ENCODE peak calls at places on chromosome 2, in five cellular contexts. Q is IMR-90; L is GM13977; J is CD8-positive, alpha-beta T cell; W is vagina. V is an unnamed sample.

GRCh38 chr2:127049927-127050802 is 56.8 kb downstream of the BIN1 start:
- DNase-seq in W (no peak), L (peak), Q (peak), J (peak), V (peak)

GRCh38 chr2:223306371-223306770 is 254.4 kb downstream of the KCNE4 start:
- DNase-seq in J (no peak), L (no peak), W (no peak), Q (peak), V (peak)

GRCh38 chr2:2573658-2574293 is 242.7 kb upstream of the MYT1L start:
- DNase-seq in L (no peak), Q (no peak), J (no peak), W (peak), V (no peak)

GRCh38 chr2:186255823-186256222 is 230.2 kb upstream of the ZC3H15 start:
- DNase-seq in W (no peak), J (no peak), Q (no peak), L (no peak), V (no peak)

GRCh38 chr2:7007488-7007845 is 90.3 kb downstream of the RNF144A start:
- DNase-seq in W (no peak), L (no peak), J (no peak), Q (no peak), V (no peak)

GRCh38 chr2:200812122-200813022 is 662 bp downstream of the BZW1 start:
- DNase-seq in L (peak), W (no peak), Q (peak), J (peak), V (peak)

GRCh38 chr2:100242891-100243670 is 79.2 kb downstream of the LONRF2 start:
- DNase-seq in L (peak), J (peak), W (no peak), Q (peak), V (peak)

GRCh38 chr2:120290737-120291136 is 38.1 kb downstream of the RALB start:
- DNase-seq in W (no peak), J (no peak), L (no peak), Q (no peak), V (no peak)

GRCh38 chr2:72043985-72044384 is 103.7 kb downstream of the CYP26B1 start:
- DNase-seq in W (no peak), J (no peak), L (no peak), Q (no peak), V (no peak)

GRCh38 chr2:230797515-230798495 is 66.9 kb upstream of the ITM2C start:
- DNase-seq in J (no peak), L (peak), W (no peak), Q (peak), V (peak)

GRCh38 chr2:132974477-132975050 is 304.6 kb upstream of the LYPD1 start:
- DNase-seq in Q (peak), L (no peak), W (no peak), J (no peak), V (no peak)

GRCh38 chr2:224142397-224143312 is 103.6 kb upstream of the SERPINE2 start:
- DNase-seq in L (no peak), J (no peak), W (no peak), Q (peak), V (no peak)

GRCh38 chr2:38406597-38407110 is 29.6 kb upstream of the ATL2 start:
- DNase-seq in Q (no peak), J (no peak), W (no peak), L (no peak), V (no peak)

DNA sequence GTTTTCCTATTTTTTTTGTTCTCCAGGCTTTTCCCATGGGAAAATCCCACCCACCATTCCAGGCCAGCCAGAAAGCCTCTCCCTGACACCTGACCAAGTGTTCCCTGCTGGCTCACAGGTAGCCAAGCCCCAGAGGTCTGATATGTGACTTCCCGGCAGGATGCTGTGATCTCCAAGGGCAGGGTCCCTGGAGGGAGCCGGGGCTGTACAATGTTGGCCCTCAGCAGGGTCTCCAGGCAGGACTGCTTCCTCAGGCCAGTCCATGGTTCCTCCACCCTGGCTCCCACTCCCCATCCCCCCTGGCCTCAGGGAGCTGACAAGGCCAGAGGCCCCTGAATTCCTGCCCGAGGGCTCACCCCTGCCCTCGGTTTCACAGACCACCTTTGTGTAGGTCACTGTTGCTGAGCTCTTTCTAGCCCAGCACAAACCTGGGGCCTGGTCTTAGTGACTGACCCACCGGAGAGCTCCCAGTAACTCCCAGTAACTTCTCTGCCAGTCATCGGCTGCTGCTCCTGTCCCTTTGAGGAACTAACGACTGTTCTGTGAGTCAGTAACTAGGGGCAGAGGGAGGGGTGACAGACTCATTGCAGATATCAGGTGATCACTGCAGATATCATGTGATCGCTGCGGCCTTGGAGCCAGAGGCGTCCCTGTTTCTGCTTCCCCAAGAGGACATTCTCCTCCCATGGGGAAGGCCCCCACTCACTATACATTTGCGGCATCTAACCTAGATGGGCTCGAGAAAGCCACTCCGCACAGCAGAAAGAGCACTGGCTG is 38.7 kb downstream of the SDC1 start:
- DNase-seq in W (no peak), J (no peak), L (peak), Q (peak), V (peak)
- TF ChIP-seq CTCF in W (no peak), J (no peak), L (no peak), Q (no peak), V (no peak)

GRCh38 chr2:144458536-144458935 is 61.4 kb downstream of the ZEB2 start:
- DNase-seq in Q (no peak), W (no peak), J (no peak), L (no peak), V (no peak)

GRCh38 chr2:144456680-144457079 is 63.2 kb downstream of the ZEB2 start:
- DNase-seq in L (no peak), Q (peak), J (no peak), W (no peak), V (peak)

GRCh38 chr2:144454466-144455287 is 65.2 kb downstream of the ZEB2 start:
- DNase-seq in W (no peak), J (no peak), L (no peak), Q (peak), V (no peak)

GRCh38 chr2:144453486-144454158 is 66.3 kb downstream of the ZEB2 start:
- DNase-seq in W (no peak), Q (peak), L (no peak), J (no peak), V (no peak)

DNA sequence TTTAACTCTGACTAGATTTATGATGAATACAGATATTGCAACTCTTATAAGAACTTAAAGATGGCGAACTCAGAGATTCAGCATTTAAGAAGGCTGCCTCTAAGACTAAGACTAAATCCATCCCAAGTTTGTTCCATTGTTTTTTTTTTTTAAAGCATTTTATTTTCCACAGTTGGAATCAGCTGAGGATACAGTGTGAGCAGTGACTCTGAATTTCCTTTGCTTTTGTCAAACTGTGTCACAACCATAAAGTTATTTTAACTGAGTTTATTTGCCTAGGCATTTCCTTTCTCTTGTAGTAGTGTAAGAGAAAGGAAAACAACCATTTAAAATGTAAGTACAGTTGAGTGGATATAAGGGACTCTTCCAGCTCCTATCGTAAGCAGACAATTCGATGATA is 63.9 kb downstream of the ZEB2 start:
- DNase-seq in Q (no peak), W (no peak), L (no peak), J (no peak), V (no peak)
- TF ChIP-seq CTCF in Q (no peak), W (no peak), L (no peak), J (no peak), V (no peak)

DNA sequence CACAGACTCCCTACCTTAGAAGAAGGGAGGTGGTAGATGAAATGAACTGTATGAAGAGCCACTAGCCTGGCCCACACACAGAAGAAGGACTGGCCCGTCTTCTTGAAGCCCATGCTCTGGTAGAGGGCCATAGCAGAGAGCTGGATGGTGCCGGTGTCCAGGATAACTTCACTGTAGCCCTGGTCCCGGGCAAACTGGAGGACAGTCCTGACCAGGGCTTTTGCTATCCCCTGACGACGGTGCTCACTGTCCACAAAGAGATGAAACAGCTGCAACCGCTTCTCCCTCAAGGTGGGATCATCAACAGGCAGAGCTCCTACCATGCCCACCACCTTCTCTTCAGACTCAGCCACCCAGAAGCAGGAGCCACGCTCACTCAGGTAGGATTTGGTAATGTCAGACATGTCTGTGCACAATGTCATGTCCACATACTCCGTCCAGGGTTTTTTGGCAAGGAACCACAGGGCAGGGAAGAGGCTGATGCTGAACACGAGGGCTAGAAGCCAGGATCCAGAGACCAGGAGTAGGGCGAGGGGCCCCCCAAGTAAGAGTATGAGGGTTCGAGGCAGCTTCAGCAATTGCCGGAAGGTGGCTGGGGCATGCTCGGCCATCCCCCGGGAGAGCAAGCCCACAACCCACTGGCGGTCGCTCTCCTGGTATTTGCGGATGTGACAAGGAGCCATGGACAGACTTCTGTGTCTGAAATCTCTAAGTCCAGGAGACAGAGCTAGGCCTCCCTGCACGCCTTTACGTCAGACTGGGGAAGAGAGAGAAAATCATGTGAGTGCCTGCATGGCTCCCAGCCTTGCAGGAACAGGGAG is 1.1 kb downstream of the NAT8 start:
- DNase-seq in W (no peak), L (no peak), J (no peak), Q (no peak), V (no peak)
- TF ChIP-seq CTCF in W (no peak), L (no peak), J (no peak), Q (no peak), V (no peak)

DNA sequence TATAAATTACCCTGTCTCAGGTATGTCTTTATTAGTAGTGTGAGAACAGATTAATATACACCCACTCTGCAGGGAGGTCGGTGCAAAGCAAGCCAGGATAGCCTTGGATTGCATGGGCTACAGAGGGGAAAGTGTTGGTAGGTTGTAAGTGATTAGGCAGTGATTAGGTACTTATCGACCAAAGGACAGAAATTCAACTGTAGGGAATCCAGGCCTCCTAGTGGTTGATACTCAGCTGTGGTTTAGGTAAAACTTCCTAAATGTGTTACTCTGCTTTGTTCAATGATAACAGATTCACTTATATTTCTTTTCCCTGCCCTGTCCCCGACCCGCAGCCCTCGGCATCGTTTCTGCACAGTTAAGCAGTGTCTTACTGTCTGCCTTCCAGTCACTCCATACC is 444.0 kb downstream of the FIGN start:
- DNase-seq in W (no peak), L (no peak), J (no peak), Q (no peak), V (no peak)
- TF ChIP-seq CTCF in W (no peak), L (no peak), J (no peak), Q (no peak), V (no peak)

GRCh38 chr2:60552851-60553495 is 481 bp downstream of the BCL11A start:
- DNase-seq in L (no peak), J (no peak), Q (no peak), W (no peak), V (no peak)

GRCh38 chr2:60554649-60555065 is 1.2 kb upstream of the BCL11A start:
- DNase-seq in Q (no peak), L (no peak), W (no peak), J (no peak), V (no peak)

GRCh38 chr2:60553496-60553991 is at the start of gene BCL11A:
- DNase-seq in J (no peak), W (no peak), L (peak), Q (peak), V (peak)

GRCh38 chr2:60555066-60555793 is 1.8 kb upstream of the BCL11A start:
- DNase-seq in J (peak), L (peak), Q (peak), W (no peak), V (peak)

GRCh38 chr2:60553992-60554648 is 666 bp upstream of the BCL11A start:
- DNase-seq in J (peak), L (peak), W (no peak), Q (no peak), V (peak)
- TF ChIP-seq CTCF in J (no peak), L (no peak), W (no peak), Q (no peak), V (no peak)

GRCh38 chr2:65129613-65130439 is at the start of gene RAB1A:
- DNase-seq in W (peak), L (peak), Q (peak), J (peak), V (peak)
- TF ChIP-seq CTCF in W (no peak), L (peak), Q (peak), J (no peak), V (peak)

GRCh38 chr2:73907840-73908452 is 15.1 kb downstream of the ACTG2 start:
- DNase-seq in J (peak), W (peak), Q (peak), L (peak), V (peak)
- TF ChIP-seq CTCF in J (peak), W (peak), Q (peak), L (peak), V (peak)

DNA sequence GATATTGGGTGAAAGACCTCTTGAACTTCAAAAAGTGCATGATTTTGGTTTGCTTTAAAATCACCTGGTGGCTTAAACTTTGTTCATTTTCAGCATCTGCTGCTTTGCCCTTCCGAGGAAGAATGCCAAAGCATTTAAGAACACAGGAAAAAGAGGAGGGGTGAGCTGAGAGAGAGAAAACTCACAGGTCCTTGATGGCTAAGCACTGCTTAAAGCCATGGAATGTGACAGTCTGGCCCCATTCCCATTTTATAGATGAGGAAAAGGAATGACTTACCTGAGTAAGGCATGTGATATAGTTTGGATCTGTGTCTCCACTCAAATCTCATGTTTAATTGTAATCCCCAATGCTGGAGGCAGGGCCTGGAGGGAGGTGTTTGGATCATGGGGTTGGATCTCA is 58.1 kb downstream of the KCNS3 start:
- DNase-seq in J (no peak), W (no peak), Q (no peak), L (no peak), V (no peak)
- TF ChIP-seq CTCF in J (no peak), W (no peak), Q (no peak), L (no peak), V (no peak)

GRCh38 chr2:9471212-9471611 is 3.1 kb upstream of the IAH1 start:
- DNase-seq in L (no peak), Q (no peak), W (no peak), J (no peak), V (no peak)

GRCh38 chr2:9477914-9478313 is 3.6 kb downstream of the IAH1 start:
- DNase-seq in W (no peak), J (no peak), Q (no peak), L (no peak), V (peak)

GRCh38 chr2:9474361-9475117 is at the start of gene IAH1:
- DNase-seq in W (no peak), Q (no peak), J (peak), L (peak), V (peak)

GRCh38 chr2:9473985-9474360 is 378 bp upstream of the IAH1 start:
- DNase-seq in Q (no peak), J (peak), L (peak), W (no peak), V (peak)

GRCh38 chr2:9473308-9473984 is 905 bp upstream of the IAH1 start:
- DNase-seq in L (no peak), Q (no peak), W (no peak), J (no peak), V (peak)
- TF ChIP-seq CTCF in L (peak), Q (no peak), W (peak), J (peak), V (no peak)

V was measured in GM20000.